ENCODE peak calls at places on chromosomes 16 and 17, in eight cellular contexts. B is activated T-cell treated with anti-CD3 and anti-CD28 coated beads, Interleukin-2, amount 50 U/mL, for 1 hour; C is EH; I is NT2/D1; P is GM12865; J is hypothalamus; Q is omental fat pad; V is brain microvascular endothelial cell. Y is an unnamed sample.

GRCh38 chr16:48300391-48300856 is 53.1 kb upstream of the ABCC11 start:
- DNase-seq in B (no peak), C (peak; percentile 81), I (no peak), P (no peak), J (no peak), Q (no peak), V (no peak), Y (peak; percentile 95)

GRCh38 chr16:50621452-50621792 is 59.7 kb downstream of the SNX20 start:
- DNase-seq in B (no peak), C (no peak), I (no peak), P (no peak), J (no peak), Q (no peak), V (no peak), Y (no peak)

GRCh38 chr16:25048146-25048618 is 33.0 kb upstream of the ARHGAP17 start:
- DNase-seq in B (no peak), C (no peak), I (no peak), P (no peak), J (no peak), Q (no peak), V (no peak), Y (no peak)

GRCh38 chr17:37672545-37673078 is 29.4 kb upstream of the DDX52 start:
- DNase-seq in B (no peak), C (peak; percentile 65), I (no peak), P (no peak), J (no peak), Q (no peak), V (no peak), Y (no peak)

GRCh38 chr16:87457051-87457611 is 35.7 kb downstream of the ZCCHC14 start:
- DNase-seq in B (no peak), C (peak; percentile 69), I (no peak), P (no peak), J (no peak), Q (no peak), V (no peak), Y (peak; percentile 78)

GRCh38 chr17:81733507-81734404 is 21.7 kb downstream of the SLC25A10 start:
- DNase-seq in B (peak; percentile 72), C (peak; percentile 78), I (peak; percentile 36), P (peak; percentile 70), J (peak; percentile 45), Q (peak; percentile 49), V (peak; percentile 45), Y (peak; percentile 62)

GRCh38 chr16:27703545-27703944 is 153.6 kb downstream of the KATNIP start:
- DNase-seq in B (no peak), C (peak; percentile 65), I (no peak), P (no peak), J (no peak), Q (no peak), V (peak; percentile 19), Y (no peak)

GRCh38 chr16:8716592-8716991 is 42.2 kb downstream of the ABAT start:
- DNase-seq in B (no peak), C (no peak), I (no peak), P (no peak), J (no peak), Q (no peak), V (no peak), Y (peak; percentile 1)

GRCh38 chr17:65920996-65921395 is 270.9 kb downstream of the CEP112 start:
- DNase-seq in B (no peak), C (no peak), I (no peak), P (no peak), J (no peak), Q (no peak), V (no peak), Y (no peak)

Y was measured in fibroblast of lung.